ENCODE peak calls at places on chromosomes 5 and 9, in six cellular contexts. One of them, this sample, is unnamed.

GRCh38 chr9:134590240-134591081 is 51.1 kb upstream of the COL5A1 start:
- DNase-seq in CD8-positive, alpha-beta T cell: no peak
- DNase-seq in upper lobe of right lung: no peak
- DNase-seq in pancreas: no peak
- DNase-seq in esophagus squamous epithelium: no peak
- DNase-seq in tibial artery: peak; percentile 65
- DNase-seq in this sample: no peak

GRCh38 chr5:88551724-88552345 is 283.2 kb upstream of the TMEM161B start:
- DNase-seq in upper lobe of right lung: no peak
- DNase-seq in esophagus squamous epithelium: no peak
- DNase-seq in tibial artery: no peak
- DNase-seq in pancreas: no peak
- DNase-seq in CD8-positive, alpha-beta T cell: no peak
- DNase-seq in this sample: no peak

GRCh38 chr5:1292846-1293415 is 1.9 kb downstream of the TERT start:
- DNase-seq in CD8-positive, alpha-beta T cell: no peak
- DNase-seq in tibial artery: peak; percentile 58
- DNase-seq in upper lobe of right lung: peak; percentile 54
- DNase-seq in esophagus squamous epithelium: no peak
- DNase-seq in pancreas: no peak
- DNase-seq in this sample: no peak

GRCh38 chr9:27094640-27095039 is 14.4 kb upstream of the TEK start:
- DNase-seq in tibial artery: no peak
- DNase-seq in esophagus squamous epithelium: no peak
- DNase-seq in CD8-positive, alpha-beta T cell: no peak
- DNase-seq in pancreas: no peak
- DNase-seq in upper lobe of right lung: no peak
- DNase-seq in this sample: no peak

GRCh38 chr5:171713152-171713551 is 72.5 kb upstream of the SMIM23 start:
- DNase-seq in CD8-positive, alpha-beta T cell: no peak
- DNase-seq in esophagus squamous epithelium: no peak
- DNase-seq in pancreas: no peak
- DNase-seq in upper lobe of right lung: no peak
- DNase-seq in tibial artery: no peak
- DNase-seq in this sample: no peak

GRCh38 chr5:1220351-1220750 is 4.8 kb upstream of the SLC6A18 start:
- DNase-seq in pancreas: no peak
- DNase-seq in tibial artery: no peak
- DNase-seq in upper lobe of right lung: no peak
- DNase-seq in CD8-positive, alpha-beta T cell: no peak
- DNase-seq in esophagus squamous epithelium: no peak
- DNase-seq in this sample: no peak

GRCh38 chr9:131464354-131465000 is 38.2 kb upstream of the POMT1 start:
- DNase-seq in tibial artery: no peak
- DNase-seq in pancreas: no peak
- DNase-seq in esophagus squamous epithelium: no peak
- DNase-seq in CD8-positive, alpha-beta T cell: no peak
- DNase-seq in upper lobe of right lung: peak; percentile 55
- DNase-seq in this sample: no peak

GRCh38 chr9:27261517-27262211 is 35.3 kb downstream of the EQTN start:
- DNase-seq in tibial artery: no peak
- DNase-seq in upper lobe of right lung: no peak
- DNase-seq in esophagus squamous epithelium: no peak
- DNase-seq in CD8-positive, alpha-beta T cell: no peak
- DNase-seq in pancreas: no peak
- DNase-seq in this sample: no peak

GRCh38 chr9:82736126-82736525 is 326.8 kb downstream of the RASEF start:
- DNase-seq in upper lobe of right lung: no peak
- DNase-seq in CD8-positive, alpha-beta T cell: no peak
- DNase-seq in esophagus squamous epithelium: no peak
- DNase-seq in tibial artery: no peak
- DNase-seq in pancreas: no peak
- DNase-seq in this sample: no peak
- H3K36me3 ChIP-seq in upper lobe of right lung: no peaks in the 10 kb centered on the region
- H3K36me3 ChIP-seq in CD8-positive, alpha-beta T cell: no peaks in the 10 kb centered on the region
- H3K36me3 ChIP-seq in esophagus squamous epithelium: no peaks in the 10 kb centered on the region
- H3K36me3 ChIP-seq in tibial artery: no peaks in the 10 kb centered on the region
- H3K36me3 ChIP-seq in pancreas: no peaks in the 10 kb centered on the region
- H3K36me3 ChIP-seq in this sample: no peaks in the 10 kb centered on the region

GRCh38 chr9:76902395-76902794 is 3.5 kb downstream of the PRUNE2 start:
- DNase-seq in pancreas: no peak
- DNase-seq in CD8-positive, alpha-beta T cell: no peak
- DNase-seq in upper lobe of right lung: no peak
- DNase-seq in tibial artery: no peak
- DNase-seq in esophagus squamous epithelium: no peak
- DNase-seq in this sample: no peak

GRCh38 chr9:76904661-76905457 is 1.1 kb downstream of the PRUNE2 start:
- DNase-seq in upper lobe of right lung: no peak
- DNase-seq in tibial artery: no peak
- DNase-seq in pancreas: no peak
- DNase-seq in esophagus squamous epithelium: no peak
- DNase-seq in CD8-positive, alpha-beta T cell: no peak
- DNase-seq in this sample: no peak

GRCh38 chr9:76905661-76905983 is 292 bp downstream of the PRUNE2 start:
- DNase-seq in CD8-positive, alpha-beta T cell: no peak
- DNase-seq in pancreas: no peak
- DNase-seq in upper lobe of right lung: no peak
- DNase-seq in tibial artery: no peak
- DNase-seq in esophagus squamous epithelium: no peak
- DNase-seq in this sample: no peak

GRCh38 chr9:76901801-76902200 is 4.1 kb downstream of the PRUNE2 start:
- DNase-seq in esophagus squamous epithelium: no peak
- DNase-seq in CD8-positive, alpha-beta T cell: no peak
- DNase-seq in tibial artery: no peak
- DNase-seq in pancreas: no peak
- DNase-seq in upper lobe of right lung: no peak
- DNase-seq in this sample: no peak

DNA sequence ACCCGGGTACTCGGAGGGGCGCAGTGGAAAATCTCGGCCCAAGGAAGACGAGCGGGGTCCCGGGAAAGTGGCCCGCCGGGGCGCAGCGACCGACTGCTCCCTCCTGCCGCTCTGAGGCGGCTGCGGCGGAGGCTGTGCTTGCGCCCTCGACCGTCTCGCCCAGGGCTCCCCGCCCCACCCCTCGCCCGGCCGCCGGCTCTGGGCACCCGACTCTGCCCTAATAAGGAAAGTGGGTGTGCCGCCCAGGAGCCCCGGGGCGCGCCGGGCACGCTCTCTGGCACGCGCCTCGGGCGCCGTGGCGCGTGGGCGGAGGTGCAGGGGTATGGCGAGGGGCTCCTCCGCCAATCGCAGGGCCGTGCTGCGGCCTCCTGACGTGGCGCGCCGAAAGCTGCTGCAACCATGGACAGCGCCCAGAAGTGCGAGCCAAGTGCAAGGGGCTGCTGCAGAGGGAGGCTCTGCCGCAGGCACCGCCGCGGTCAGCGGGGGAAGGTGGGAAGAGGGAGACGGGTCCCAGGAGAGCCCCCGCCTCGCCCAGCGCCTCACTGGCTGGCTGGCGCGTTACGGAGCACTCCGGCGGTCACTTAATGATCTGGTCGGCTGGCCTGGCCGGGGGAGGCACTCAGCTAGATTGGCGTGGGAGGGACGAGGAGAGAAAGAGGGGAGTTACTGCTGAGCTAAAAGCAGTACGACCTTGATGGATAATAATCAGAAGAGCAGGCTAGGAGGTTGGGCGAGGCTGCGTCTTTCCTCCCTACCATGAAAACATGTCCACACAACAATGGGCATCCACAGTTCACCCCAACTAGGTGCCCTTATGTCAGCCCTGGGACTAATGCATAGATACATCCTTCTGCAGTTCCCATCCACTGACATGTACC is at the start of gene PRUNE2:
- DNase-seq in esophagus squamous epithelium: no peak
- DNase-seq in pancreas: peak; percentile 54
- DNase-seq in tibial artery: peak; percentile 93
- DNase-seq in CD8-positive, alpha-beta T cell: no peak
- DNase-seq in upper lobe of right lung: peak; percentile 89
- DNase-seq in this sample: peak; percentile 51
- TF ChIP-seq CTCF in esophagus squamous epithelium: no peak
- TF ChIP-seq CTCF in pancreas: no peak
- TF ChIP-seq CTCF in tibial artery: peak; percentile 18
- TF ChIP-seq CTCF in CD8-positive, alpha-beta T cell: no peak
- TF ChIP-seq CTCF in upper lobe of right lung: no peak
- TF ChIP-seq CTCF in this sample: no peak

DNA sequence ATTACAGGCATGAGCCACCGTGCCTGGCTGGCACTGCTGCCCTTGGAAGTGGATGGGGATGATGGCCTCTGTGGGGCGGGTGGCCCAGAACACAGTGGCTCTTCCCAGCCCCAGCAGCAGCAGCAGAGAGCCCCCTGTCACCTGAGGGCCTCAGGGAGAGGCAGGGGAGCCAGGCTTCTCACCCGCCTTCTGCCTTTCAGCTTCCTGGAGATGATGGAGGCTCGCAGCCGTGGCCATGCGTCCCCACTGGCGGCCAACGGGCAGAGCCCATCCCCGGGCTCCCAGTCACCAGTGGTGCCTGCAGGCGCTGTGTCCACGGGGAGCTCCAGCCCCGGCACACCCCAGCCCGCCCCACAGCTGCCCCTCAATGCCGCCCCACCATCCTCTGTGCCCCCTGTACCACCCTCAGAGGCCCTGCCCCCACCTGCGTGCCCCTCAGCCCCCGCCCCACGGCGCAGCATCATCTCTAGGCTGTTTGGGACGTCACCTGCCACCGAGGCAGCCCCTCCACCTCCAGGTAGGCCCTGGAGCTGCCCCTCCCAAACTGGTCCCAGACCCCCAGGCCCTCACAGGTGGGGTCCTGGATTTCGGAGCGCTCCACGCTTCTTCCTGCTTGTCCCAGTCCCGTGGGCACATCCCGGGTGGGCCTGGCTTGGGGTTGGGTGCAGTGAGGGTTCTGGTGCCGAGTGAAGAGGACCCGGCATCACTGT is 5.0 kb upstream of the AJM1 start:
- DNase-seq in esophagus squamous epithelium: no peak
- DNase-seq in tibial artery: no peak
- DNase-seq in upper lobe of right lung: no peak
- DNase-seq in pancreas: peak; percentile 4
- DNase-seq in CD8-positive, alpha-beta T cell: no peak
- DNase-seq in this sample: no peak
- H3K36me3 ChIP-seq in esophagus squamous epithelium: peaks cover 86% of the 10 kb centered on the region
- H3K36me3 ChIP-seq in tibial artery: peaks cover 18% of the 10 kb centered on the region
- H3K36me3 ChIP-seq in upper lobe of right lung: peaks cover 26% of the 10 kb centered on the region
- H3K36me3 ChIP-seq in pancreas: no peaks in the 10 kb centered on the region
- H3K36me3 ChIP-seq in CD8-positive, alpha-beta T cell: no peaks in the 10 kb centered on the region
- H3K36me3 ChIP-seq in this sample: peaks cover 8% of the 10 kb centered on the region

GRCh38 chr9:6006968-6007769 is 8.3 kb downstream of the RANBP6 start:
- DNase-seq in pancreas: peak; percentile 83
- DNase-seq in upper lobe of right lung: peak; percentile 94
- DNase-seq in esophagus squamous epithelium: peak; percentile 84
- DNase-seq in tibial artery: peak; percentile 92
- DNase-seq in CD8-positive, alpha-beta T cell: peak; percentile 96
- DNase-seq in this sample: peak; percentile 68
- TF ChIP-seq CTCF in pancreas: no peak
- TF ChIP-seq CTCF in upper lobe of right lung: no peak
- TF ChIP-seq CTCF in esophagus squamous epithelium: no peak
- TF ChIP-seq CTCF in tibial artery: no peak
- TF ChIP-seq CTCF in CD8-positive, alpha-beta T cell: no peak
- TF ChIP-seq CTCF in this sample: no peak

GRCh38 chr9:132984202-132985062 is 5.9 kb downstream of the GFI1B start:
- DNase-seq in CD8-positive, alpha-beta T cell: no peak
- DNase-seq in pancreas: no peak
- DNase-seq in tibial artery: no peak
- DNase-seq in esophagus squamous epithelium: no peak
- DNase-seq in upper lobe of right lung: no peak
- DNase-seq in this sample: no peak
- H3K36me3 ChIP-seq in CD8-positive, alpha-beta T cell: no peaks in the 10 kb centered on the region
- H3K36me3 ChIP-seq in pancreas: no peaks in the 10 kb centered on the region
- H3K36me3 ChIP-seq in tibial artery: no peaks in the 10 kb centered on the region
- H3K36me3 ChIP-seq in esophagus squamous epithelium: no peaks in the 10 kb centered on the region
- H3K36me3 ChIP-seq in upper lobe of right lung: no peaks in the 10 kb centered on the region
- H3K36me3 ChIP-seq in this sample: no peaks in the 10 kb centered on the region

This sample was measured in thoracic aorta.